ENCODE peak calls at places on chromosomes 2 and 18, in nine cellular contexts. N is OCI-LY7, I is IMR-90, M is A549, H is GM23248, D is astrocyte, Y is mesendoderm, O is H9, Q is PC-3. A is an unnamed sample.

GRCh38 chr2:120253021-120253882 is 600 bp downstream of the RALB start:
- DNase-seq in H (peak; percentile 92), M (peak; percentile 70), Y (peak; percentile 80), Q (peak; percentile 82), O (peak; percentile 71), D (peak; percentile 65), I (peak; percentile 78), N (peak; percentile 62), A (peak; percentile 70)

GRCh38 chr2:178477443-178478099 is 829 bp downstream of the FKBP7 start:
- DNase-seq in D (no peak), Y (no peak), M (no peak), Q (no peak), I (no peak), H (no peak), O (no peak), N (peak; percentile 11), A (no peak)

GRCh38 chr2:149735237-149735958 is 147.8 kb upstream of the MMADHC start:
- DNase-seq in Q (no peak), O (no peak), D (peak; percentile 43), I (peak; percentile 85), N (no peak), H (no peak), M (no peak), Y (no peak), A (no peak)

GRCh38 chr2:71455741-71456569 is 2.6 kb downstream of the DYSF start:
- DNase-seq in M (no peak), D (peak; percentile 12), O (peak; percentile 74), Y (peak; percentile 83), Q (no peak), I (no peak), N (peak; percentile 7), H (no peak), A (no peak)

GRCh38 chr2:25831744-25832449 is 46.4 kb downstream of the ASXL2 start:
- DNase-seq in N (no peak), Y (no peak), Q (no peak), O (no peak), H (no peak), D (no peak), M (no peak), I (no peak), A (no peak)

GRCh38 chr2:64609229-64609994 is 44.3 kb downstream of the SERTAD2 start:
- DNase-seq in D (no peak), O (peak; percentile 63), H (peak; percentile 84), Q (peak; percentile 32), I (peak; percentile 17), M (peak; percentile 80), N (peak; percentile 66), Y (peak; percentile 67), A (peak; percentile 74)

GRCh38 chr18:55401275-55401620 is 186.7 kb downstream of the TCF4 start:
- DNase-seq in I (peak; percentile 26), H (peak; percentile 53), M (no peak), Q (no peak), O (no peak), Y (no peak), N (no peak), D (peak; percentile 35), A (no peak)

GRCh38 chr2:82494744-82495143 is 1964.3 kb downstream of the SUCLG1 start:
- DNase-seq in H (no peak), Y (no peak), D (no peak), O (no peak), N (no peak), Q (no peak), I (no peak), M (no peak), A (no peak)

GRCh38 chr2:207683879-207684627 is 27.4 kb upstream of the CCNYL1 start:
- DNase-seq in Q (peak; percentile 96), O (no peak), H (peak; percentile 78), D (peak; percentile 89), M (peak; percentile 96), N (no peak), I (peak; percentile 73), Y (no peak), A (peak; percentile 15)

GRCh38 chr2:164061129-164061746 is 325.4 kb upstream of the FIGN start:
- DNase-seq in I (peak; percentile 21), M (peak; percentile 29), D (no peak), Y (peak; percentile 71), H (peak; percentile 47), O (peak; percentile 65), N (peak; percentile 16), Q (peak; percentile 69), A (no peak)

GRCh38 chr2:172082944-172083718 is 2.2 kb upstream of the DLX1 start:
- DNase-seq in I (no peak), D (no peak), N (no peak), Q (no peak), M (no peak), H (peak; percentile 38), Y (peak; percentile 69), O (no peak), A (no peak)

GRCh38 chr2:241742320-241742939 is 8.0 kb downstream of the D2HGDH start:
- DNase-seq in O (no peak), Q (no peak), Y (no peak), H (no peak), N (no peak), I (no peak), M (no peak), D (no peak), A (no peak)

GRCh38 chr2:12774381-12774780 is 57.6 kb downstream of the TRIB2 start:
- DNase-seq in O (no peak), H (no peak), Y (no peak), D (no peak), M (no peak), Q (no peak), I (no peak), N (no peak), A (no peak)

GRCh38 chr2:85765081-85765731 is 11.4 kb downstream of the ATOH8 start:
- DNase-seq in D (no peak), N (no peak), I (no peak), Q (no peak), M (no peak), O (peak; percentile 56), Y (peak; percentile 86), H (peak; percentile 5), A (peak; percentile 35)

DNA sequence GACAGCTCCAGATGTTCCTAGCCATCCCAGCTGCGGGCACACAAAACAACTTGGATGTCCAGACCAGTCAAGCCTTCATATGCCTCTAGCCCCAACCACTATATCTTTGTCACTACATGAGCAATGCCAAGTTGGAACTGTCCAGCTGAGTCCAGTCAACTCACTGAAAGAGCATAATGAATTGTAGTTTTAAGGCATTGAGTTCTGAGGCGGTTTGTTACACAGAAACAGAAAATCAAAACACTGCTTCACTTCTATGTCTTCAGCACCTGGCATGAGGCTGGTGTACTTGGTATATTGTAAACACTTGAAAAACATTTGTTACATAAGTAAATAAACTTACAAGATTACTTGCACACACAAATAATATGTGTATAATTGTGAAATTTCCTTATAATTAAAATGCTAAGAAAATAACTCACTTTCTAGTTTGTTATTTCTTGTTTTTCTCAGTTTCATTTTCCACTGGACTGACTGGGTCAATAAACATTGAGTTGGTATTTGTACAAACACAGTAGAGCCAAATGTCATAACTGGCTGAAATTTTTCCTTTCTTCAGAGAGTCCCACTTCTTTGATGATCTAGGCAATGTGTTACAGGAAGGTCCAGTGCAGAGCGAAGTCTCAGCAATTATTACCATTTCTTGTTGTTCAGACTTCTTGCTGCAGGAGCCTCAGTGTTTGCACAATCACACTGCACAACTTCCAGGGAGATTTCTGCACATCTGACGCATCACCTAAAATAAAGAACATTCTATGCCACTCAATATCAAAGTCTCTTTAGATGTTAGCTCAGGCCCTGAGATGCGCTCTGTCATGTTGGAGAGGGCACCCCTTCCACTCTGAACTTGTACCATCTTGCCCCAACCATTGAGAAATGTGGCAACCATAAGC is 38.2 kb upstream of the DPP4 start:
- DNase-seq in Q (no peak), O (no peak), M (no peak), D (no peak), I (peak; percentile 12), Y (no peak), H (no peak), N (no peak), A (no peak)
- H3K4me2 ChIP-seq in Q (peak overlapping the region; percentile 63), O (no peak overlapping the region), M (no peak overlapping the region), D (no peak overlapping the region), I (no peak overlapping the region), Y (no peak overlapping the region), H (no peak overlapping the region), N (no peak overlapping the region), A (no peak overlapping the region)

GRCh38 chr2:118006861-118007260 is 7.0 kb downstream of the CCDC93 start:
- DNase-seq in H (no peak), N (no peak), D (no peak), M (no peak), Y (no peak), Q (no peak), I (no peak), O (no peak), A (no peak)

GRCh38 chr2:117997872-117998454 is 15.9 kb downstream of the CCDC93 start:
- DNase-seq in D (no peak), Q (no peak), I (no peak), Y (no peak), N (no peak), M (no peak), O (no peak), H (no peak), A (no peak)

GRCh38 chr2:118000041-118000440 is 13.8 kb downstream of the CCDC93 start:
- DNase-seq in Y (no peak), Q (no peak), M (no peak), D (no peak), O (no peak), N (no peak), H (no peak), I (no peak), A (no peak)

GRCh38 chr2:118003396-118003824 is 10.5 kb downstream of the CCDC93 start:
- DNase-seq in H (peak; percentile 83), I (peak; percentile 85), D (peak; percentile 60), N (peak; percentile 82), Q (peak; percentile 85), M (peak; percentile 80), Y (peak; percentile 87), O (peak; percentile 60), A (peak; percentile 38)
- H3K27ac ChIP-seq in H (no peak overlapping the region), I (no peak overlapping the region), D (no peak overlapping the region), N (no peak overlapping the region), Q (no peak overlapping the region), M (no peak overlapping the region), Y (no peak overlapping the region), O (no peak overlapping the region), A (no peak overlapping the region)

DNA sequence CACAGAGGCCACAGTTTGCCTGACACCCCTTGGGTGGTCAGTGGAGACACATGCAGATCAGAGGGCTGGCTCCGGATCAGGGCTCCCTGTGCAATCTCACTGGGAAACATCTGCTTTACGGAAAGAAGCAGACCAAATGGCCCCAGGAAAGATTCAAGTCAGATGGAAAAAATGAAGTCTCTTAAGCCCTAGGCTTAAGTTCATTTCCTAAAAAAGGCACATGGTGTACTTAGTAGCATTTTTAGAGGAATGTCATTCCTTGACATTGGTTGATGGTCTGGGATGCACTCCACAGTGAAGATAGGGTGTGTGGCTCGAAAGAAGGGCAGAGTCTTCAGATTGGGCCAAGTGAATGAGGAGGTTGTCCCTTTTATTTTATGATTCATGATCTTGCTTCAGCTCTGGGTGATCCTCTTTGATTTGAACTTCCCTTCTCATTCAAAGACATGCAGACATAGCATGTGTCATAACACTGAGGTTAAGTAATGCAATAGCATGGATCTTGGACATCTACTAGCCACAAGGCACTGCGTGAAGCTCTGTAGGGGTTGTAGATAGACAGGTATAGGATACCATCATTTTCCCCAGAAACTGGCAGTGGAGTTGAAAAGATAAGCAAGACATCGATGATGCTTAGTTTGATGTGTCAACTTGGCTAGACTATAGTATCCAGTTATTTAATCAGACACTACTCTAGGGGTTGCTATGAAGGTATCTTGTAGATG is 56.5 kb downstream of the KCNE4 start:
- DNase-seq in I (no peak), H (peak; percentile 60), N (no peak), Q (no peak), M (no peak), D (no peak), O (no peak), Y (no peak), A (no peak)
- H3K4me2 ChIP-seq in I (no peak overlapping the region), H (no peak overlapping the region), N (no peak overlapping the region), Q (no peak overlapping the region), M (no peak overlapping the region), D (no peak overlapping the region), O (no peak overlapping the region), Y (no peak overlapping the region), A (no peak overlapping the region)

GRCh38 chr2:235569837-235570236 is 76.0 kb downstream of the AGAP1 start:
- DNase-seq in N (no peak), Y (no peak), I (no peak), M (no peak), H (no peak), Q (no peak), O (no peak), D (no peak), A (no peak)
- H3K27ac ChIP-seq in N (no peak overlapping the region), Y (no peak overlapping the region), I (no peak overlapping the region), M (no peak overlapping the region), H (no peak overlapping the region), Q (no peak overlapping the region), O (no peak overlapping the region), D (no peak overlapping the region), A (peak overlapping the region; percentile 88)

A was measured in PC-9.